ENCODE peak calls at places on chromosomes 13 and 19, in seven cellular contexts. One of them, this sample, is unnamed. For H3K9me3, the result is how much of the 10 kb centered on the place peaks cover.

GRCh38 chr19:38219221-38219620 is 4.8 kb downstream of the DPF1 start:
- DNase-seq in OCI-LY7: no peak
- DNase-seq in IMR-90: no peak
- DNase-seq in effector memory CD4-positive, alpha-beta T cell: no peak
- DNase-seq in transverse colon: no peak
- DNase-seq in colonic mucosa: no peak
- DNase-seq in ovary: no peak
- DNase-seq in this sample: no peak

GRCh38 chr13:110466261-110466660 is 95.3 kb downstream of the RAB20 start:
- DNase-seq in ovary: no peak
- DNase-seq in OCI-LY7: no peak
- DNase-seq in IMR-90: no peak
- DNase-seq in transverse colon: no peak
- DNase-seq in effector memory CD4-positive, alpha-beta T cell: no peak
- DNase-seq in colonic mucosa: no peak
- DNase-seq in this sample: peak

GRCh38 chr13:22103628-22104027 is 432.8 kb downstream of the FGF9 start:
- DNase-seq in OCI-LY7: no peak
- DNase-seq in IMR-90: peak
- DNase-seq in effector memory CD4-positive, alpha-beta T cell: no peak
- DNase-seq in ovary: no peak
- DNase-seq in colonic mucosa: no peak
- DNase-seq in transverse colon: no peak
- DNase-seq in this sample: no peak

GRCh38 chr13:20160346-20161274 is at the start of gene GJA3:
- DNase-seq in colonic mucosa: no peak
- DNase-seq in ovary: no peak
- DNase-seq in IMR-90: peak
- DNase-seq in OCI-LY7: no peak
- DNase-seq in transverse colon: no peak
- DNase-seq in effector memory CD4-positive, alpha-beta T cell: peak
- DNase-seq in this sample: peak

GRCh38 chr13:113555141-113555540 is 29.4 kb upstream of the TFDP1 start:
- DNase-seq in transverse colon: peak
- DNase-seq in ovary: no peak
- DNase-seq in OCI-LY7: no peak
- DNase-seq in colonic mucosa: peak
- DNase-seq in IMR-90: no peak
- DNase-seq in effector memory CD4-positive, alpha-beta T cell: no peak
- DNase-seq in this sample: no peak

GRCh38 chr13:52851153-52851962 is 2.9 kb upstream of the PCDH8 start:
- DNase-seq in ovary: peak
- DNase-seq in IMR-90: no peak
- DNase-seq in OCI-LY7: no peak
- DNase-seq in transverse colon: peak
- DNase-seq in colonic mucosa: peak
- DNase-seq in effector memory CD4-positive, alpha-beta T cell: no peak
- DNase-seq in this sample: peak

GRCh38 chr19:794989-795658 is 2.1 kb upstream of the PTBP1 start:
- DNase-seq in effector memory CD4-positive, alpha-beta T cell: no peak
- DNase-seq in colonic mucosa: peak
- DNase-seq in OCI-LY7: no peak
- DNase-seq in ovary: peak
- DNase-seq in IMR-90: no peak
- DNase-seq in transverse colon: no peak
- DNase-seq in this sample: no peak

GRCh38 chr13:50485979-50486935 is 357.2 kb downstream of the DLEU7 start:
- DNase-seq in ovary: no peak
- DNase-seq in OCI-LY7: no peak
- DNase-seq in effector memory CD4-positive, alpha-beta T cell: no peak
- DNase-seq in colonic mucosa: no peak
- DNase-seq in transverse colon: no peak
- DNase-seq in IMR-90: peak
- DNase-seq in this sample: no peak

GRCh38 chr13:34258646-34259386 is 440.9 kb downstream of the RFC3 start:
- DNase-seq in colonic mucosa: no peak
- DNase-seq in ovary: no peak
- DNase-seq in transverse colon: no peak
- DNase-seq in IMR-90: no peak
- DNase-seq in effector memory CD4-positive, alpha-beta T cell: no peak
- DNase-seq in OCI-LY7: no peak
- DNase-seq in this sample: no peak

GRCh38 chr13:91154553-91154952 is 192.9 kb upstream of the MIR17HG start:
- DNase-seq in ovary: no peak
- DNase-seq in OCI-LY7: no peak
- DNase-seq in IMR-90: no peak
- DNase-seq in colonic mucosa: no peak
- DNase-seq in effector memory CD4-positive, alpha-beta T cell: no peak
- DNase-seq in transverse colon: no peak
- DNase-seq in this sample: peak

GRCh38 chr13:94667190-94667589 is 45.2 kb downstream of the SOX21 start:
- DNase-seq in colonic mucosa: no peak
- DNase-seq in IMR-90: no peak
- DNase-seq in effector memory CD4-positive, alpha-beta T cell: no peak
- DNase-seq in OCI-LY7: no peak
- DNase-seq in ovary: no peak
- DNase-seq in transverse colon: no peak
- DNase-seq in this sample: no peak

GRCh38 chr19:13615890-13616289 is 109.6 kb upstream of the CACNA1A start:
- DNase-seq in colonic mucosa: no peak
- DNase-seq in effector memory CD4-positive, alpha-beta T cell: no peak
- DNase-seq in IMR-90: peak
- DNase-seq in transverse colon: no peak
- DNase-seq in OCI-LY7: no peak
- DNase-seq in ovary: no peak
- DNase-seq in this sample: no peak

GRCh38 chr19:28289294-28290063 is 923.5 kb downstream of the UQCRFS1 start:
- DNase-seq in ovary: no peak
- DNase-seq in OCI-LY7: no peak
- DNase-seq in colonic mucosa: peak
- DNase-seq in effector memory CD4-positive, alpha-beta T cell: no peak
- DNase-seq in IMR-90: no peak
- DNase-seq in transverse colon: peak
- DNase-seq in this sample: no peak

DNA sequence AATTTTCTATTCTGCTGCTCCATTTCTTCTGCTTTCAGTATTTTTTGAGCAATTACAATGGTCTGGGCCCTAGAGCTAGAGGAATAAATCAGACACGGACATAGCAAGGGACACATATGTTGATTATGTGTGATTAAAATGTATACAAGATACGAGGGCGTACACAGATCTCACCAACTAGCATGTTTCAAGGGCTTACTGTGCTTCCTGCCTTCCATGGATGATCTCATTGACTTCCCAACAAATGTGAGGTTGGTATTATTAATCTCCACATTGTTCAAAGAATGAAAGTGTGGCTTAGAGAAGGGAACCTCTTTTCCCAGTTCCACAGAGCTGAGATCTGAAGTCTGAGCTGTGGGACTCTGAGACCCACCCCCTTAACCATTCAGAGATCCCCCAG is 9.2 kb downstream of the PLD3 start:
- DNase-seq in effector memory CD4-positive, alpha-beta T cell: no peak
- DNase-seq in colonic mucosa: no peak
- DNase-seq in transverse colon: no peak
- DNase-seq in ovary: no peak
- DNase-seq in IMR-90: peak
- DNase-seq in OCI-LY7: no peak
- DNase-seq in this sample: no peak
- H3K4me3 ChIP-seq in effector memory CD4-positive, alpha-beta T cell: no peak
- H3K4me3 ChIP-seq in colonic mucosa: no peak
- H3K4me3 ChIP-seq in transverse colon: no peak
- H3K4me3 ChIP-seq in ovary: no peak
- H3K4me3 ChIP-seq in IMR-90: no peak
- H3K4me3 ChIP-seq in OCI-LY7: no peak
- H3K4me3 ChIP-seq in this sample: no peak

GRCh38 chr19:14916848-14917247 is 24.4 kb upstream of the OR7C2 start:
- DNase-seq in effector memory CD4-positive, alpha-beta T cell: no peak
- DNase-seq in IMR-90: no peak
- DNase-seq in colonic mucosa: no peak
- DNase-seq in ovary: no peak
- DNase-seq in transverse colon: no peak
- DNase-seq in OCI-LY7: peak
- DNase-seq in this sample: no peak
- H3K9me3 ChIP-seq in effector memory CD4-positive, alpha-beta T cell: under half
- H3K9me3 ChIP-seq in IMR-90: under half
- H3K9me3 ChIP-seq in colonic mucosa: under half
- H3K9me3 ChIP-seq in ovary: under half
- H3K9me3 ChIP-seq in transverse colon: under half
- H3K9me3 ChIP-seq in OCI-LY7: under half
- H3K9me3 ChIP-seq in this sample: under half

DNA sequence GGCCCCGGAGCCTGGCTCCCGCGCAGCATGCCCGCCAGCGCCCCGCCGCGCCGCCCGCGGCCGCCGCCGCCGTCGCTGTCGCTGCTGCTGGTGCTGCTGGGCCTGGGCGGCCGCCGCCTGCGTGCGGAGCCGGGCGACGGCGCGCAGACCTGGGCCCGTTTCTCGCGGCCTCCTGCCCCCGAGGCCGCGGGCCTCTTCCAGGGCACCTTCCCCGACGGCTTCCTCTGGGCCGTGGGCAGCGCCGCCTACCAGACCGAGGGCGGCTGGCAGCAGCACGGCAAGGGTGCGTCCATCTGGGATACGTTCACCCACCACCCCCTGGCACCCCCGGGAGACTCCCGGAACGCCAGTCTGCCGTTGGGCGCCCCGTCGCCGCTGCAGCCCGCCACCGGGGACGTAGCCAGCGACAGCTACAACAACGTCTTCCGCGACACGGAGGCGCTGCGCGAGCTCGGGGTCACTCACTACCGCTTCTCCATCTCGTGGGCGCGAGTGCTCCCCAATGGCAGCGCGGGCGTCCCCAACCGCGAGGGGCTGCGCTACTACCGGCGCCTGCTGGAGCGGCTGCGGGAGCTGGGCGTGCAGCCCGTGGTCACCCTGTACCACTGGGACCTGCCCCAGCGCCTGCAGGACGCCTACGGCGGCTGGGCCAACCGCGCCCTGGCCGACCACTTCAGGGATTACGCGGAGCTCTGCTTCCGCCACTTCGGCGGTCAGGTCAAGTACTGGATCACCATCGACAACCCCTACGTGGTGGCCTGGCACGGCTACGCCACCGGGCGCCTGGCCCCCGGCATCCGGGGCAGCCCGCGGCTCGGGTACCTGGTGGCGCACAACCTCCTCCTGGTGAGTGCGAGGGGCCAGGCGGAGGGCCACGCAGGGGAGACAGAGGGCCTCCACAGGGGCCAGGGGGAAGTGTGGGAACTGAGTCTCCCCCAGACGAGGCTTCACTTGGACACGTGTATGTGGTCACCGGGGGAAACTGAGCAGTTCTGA is at the start of gene KL:
- DNase-seq in colonic mucosa: peak
- DNase-seq in effector memory CD4-positive, alpha-beta T cell: no peak
- DNase-seq in transverse colon: peak
- DNase-seq in OCI-LY7: no peak
- DNase-seq in IMR-90: no peak
- DNase-seq in ovary: peak
- DNase-seq in this sample: no peak
- H3K4me3 ChIP-seq in colonic mucosa: peak
- H3K4me3 ChIP-seq in effector memory CD4-positive, alpha-beta T cell: no peak
- H3K4me3 ChIP-seq in transverse colon: peak
- H3K4me3 ChIP-seq in OCI-LY7: no peak
- H3K4me3 ChIP-seq in IMR-90: peak
- H3K4me3 ChIP-seq in ovary: peak
- H3K4me3 ChIP-seq in this sample: peak

GRCh38 chr19:49761249-49761624 is 1.9 kb downstream of the TSKS start:
- DNase-seq in transverse colon: no peak
- DNase-seq in colonic mucosa: no peak
- DNase-seq in effector memory CD4-positive, alpha-beta T cell: no peak
- DNase-seq in ovary: no peak
- DNase-seq in IMR-90: no peak
- DNase-seq in OCI-LY7: no peak
- DNase-seq in this sample: no peak

GRCh38 chr19:49761625-49762311 is 1.3 kb downstream of the TSKS start:
- DNase-seq in IMR-90: peak
- DNase-seq in ovary: no peak
- DNase-seq in transverse colon: no peak
- DNase-seq in OCI-LY7: peak
- DNase-seq in colonic mucosa: no peak
- DNase-seq in effector memory CD4-positive, alpha-beta T cell: no peak
- DNase-seq in this sample: no peak

GRCh38 chr19:49764341-49764740 is 1.2 kb upstream of the TSKS start:
- DNase-seq in effector memory CD4-positive, alpha-beta T cell: no peak
- DNase-seq in IMR-90: no peak
- DNase-seq in ovary: no peak
- DNase-seq in transverse colon: no peak
- DNase-seq in colonic mucosa: no peak
- DNase-seq in OCI-LY7: no peak
- DNase-seq in this sample: no peak

GRCh38 chr19:49766007-49766937 is 529 bp upstream of the AP2A1 start:
- DNase-seq in transverse colon: peak
- DNase-seq in colonic mucosa: peak
- DNase-seq in OCI-LY7: peak
- DNase-seq in ovary: peak
- DNase-seq in IMR-90: peak
- DNase-seq in effector memory CD4-positive, alpha-beta T cell: peak
- DNase-seq in this sample: peak

GRCh38 chr19:49763230-49763629 is at the start of gene TSKS:
- DNase-seq in ovary: no peak
- DNase-seq in transverse colon: no peak
- DNase-seq in colonic mucosa: no peak
- DNase-seq in IMR-90: no peak
- DNase-seq in effector memory CD4-positive, alpha-beta T cell: no peak
- DNase-seq in OCI-LY7: no peak
- DNase-seq in this sample: no peak
- H3K9me3 ChIP-seq in ovary: under half
- H3K9me3 ChIP-seq in transverse colon: under half
- H3K9me3 ChIP-seq in colonic mucosa: under half
- H3K9me3 ChIP-seq in IMR-90: under half
- H3K9me3 ChIP-seq in effector memory CD4-positive, alpha-beta T cell: under half
- H3K9me3 ChIP-seq in OCI-LY7: under half
- H3K9me3 ChIP-seq in this sample: under half

GRCh38 chr19:18558595-18558994 is 925 bp downstream of the KXD1 start:
- DNase-seq in IMR-90: no peak
- DNase-seq in colonic mucosa: no peak
- DNase-seq in OCI-LY7: no peak
- DNase-seq in transverse colon: no peak
- DNase-seq in effector memory CD4-positive, alpha-beta T cell: no peak
- DNase-seq in ovary: no peak
- DNase-seq in this sample: no peak

GRCh38 chr19:18558202-18558555 is 509 bp downstream of the KXD1 start:
- DNase-seq in IMR-90: no peak
- DNase-seq in OCI-LY7: no peak
- DNase-seq in effector memory CD4-positive, alpha-beta T cell: no peak
- DNase-seq in ovary: no peak
- DNase-seq in transverse colon: no peak
- DNase-seq in colonic mucosa: no peak
- DNase-seq in this sample: no peak

GRCh38 chr19:18557474-18558201 is at the start of gene KXD1:
- DNase-seq in colonic mucosa: peak
- DNase-seq in effector memory CD4-positive, alpha-beta T cell: peak
- DNase-seq in transverse colon: peak
- DNase-seq in ovary: peak
- DNase-seq in IMR-90: peak
- DNase-seq in OCI-LY7: peak
- DNase-seq in this sample: peak

GRCh38 chr19:18562086-18562485 is 4.4 kb downstream of the KXD1 start:
- DNase-seq in effector memory CD4-positive, alpha-beta T cell: no peak
- DNase-seq in ovary: no peak
- DNase-seq in IMR-90: no peak
- DNase-seq in colonic mucosa: no peak
- DNase-seq in transverse colon: no peak
- DNase-seq in OCI-LY7: no peak
- DNase-seq in this sample: no peak

GRCh38 chr19:18559685-18560084 is 2.0 kb downstream of the KXD1 start:
- DNase-seq in ovary: no peak
- DNase-seq in effector memory CD4-positive, alpha-beta T cell: no peak
- DNase-seq in IMR-90: no peak
- DNase-seq in transverse colon: no peak
- DNase-seq in OCI-LY7: no peak
- DNase-seq in colonic mucosa: no peak
- DNase-seq in this sample: no peak
- H3K4me3 ChIP-seq in ovary: no peak
- H3K4me3 ChIP-seq in effector memory CD4-positive, alpha-beta T cell: no peak
- H3K4me3 ChIP-seq in IMR-90: no peak
- H3K4me3 ChIP-seq in transverse colon: no peak
- H3K4me3 ChIP-seq in OCI-LY7: no peak
- H3K4me3 ChIP-seq in colonic mucosa: no peak
- H3K4me3 ChIP-seq in this sample: no peak

This sample was measured in HAP-1.